ENCODE peak calls at places on chromosomes 12 and 14, in five cellular contexts. C is HepG2, Z is GM12892, G is Peyer's patch, L is GM12891. J is an unnamed sample.

GRCh38 chr12:56280849-56281248 is 14.1 kb downstream of the COQ10A start:
- DNase-seq in C (no peak), Z (no peak), G (no peak), L (no peak), J (no peak)

GRCh38 chr14:24279301-24280186 is 8.1 kb upstream of the RABGGTA start:
- DNase-seq in C (no peak), Z (no peak), G (peak), L (no peak), J (no peak)

GRCh38 chr12:3596703-3597472 is 105.9 kb downstream of the PRMT8 start:
- DNase-seq in C (no peak), Z (no peak), G (no peak), L (no peak), J (no peak)

GRCh38 chr12:103326190-103326589 is 169.6 kb downstream of the C12orf42 start:
- DNase-seq in C (peak), Z (no peak), G (no peak), L (peak), J (peak)

GRCh38 chr14:72892879-72893635 is 844 bp downstream of the DPF3 start:
- DNase-seq in C (no peak), Z (no peak), G (peak), L (peak), J (peak)

GRCh38 chr14:75258079-75258802 is 20.4 kb upstream of the FOS start:
- DNase-seq in C (no peak), Z (no peak), G (no peak), L (no peak), J (no peak)

GRCh38 chr12:112275211-112275610 is 107.0 kb downstream of the HECTD4 start:
- DNase-seq in C (no peak), Z (no peak), G (no peak), L (no peak), J (no peak)

GRCh38 chr12:76025601-76026575 is 5.7 kb downstream of the PHLDA1 start:
- DNase-seq in C (no peak), Z (no peak), G (no peak), L (no peak), J (no peak)

GRCh38 chr14:63413009-63413408 is 94.3 kb upstream of the GPHB5 start:
- DNase-seq in C (no peak), Z (no peak), G (no peak), L (no peak), J (no peak)

GRCh38 chr12:81797100-81797499 is 38.0 kb upstream of the PPFIA2 start:
- DNase-seq in C (peak), Z (no peak), G (no peak), L (no peak), J (peak)

GRCh38 chr12:102195826-102196225 is 1.8 kb downstream of the PMCH start:
- DNase-seq in C (no peak), Z (no peak), G (no peak), L (no peak), J (no peak)

GRCh38 chr14:52314521-52315354 is 626 bp downstream of the PTGER2 start:
- DNase-seq in C (no peak), Z (peak), G (no peak), L (peak), J (peak)

GRCh38 chr14:55505846-55506245 is 65.4 kb upstream of the TBPL2 start:
- DNase-seq in C (no peak), Z (no peak), G (no peak), L (no peak), J (no peak)

GRCh38 chr14:61121293-61121897 is 140.3 kb downstream of the SLC38A6 start:
- DNase-seq in C (no peak), Z (no peak), G (no peak), L (no peak), J (no peak)

GRCh38 chr12:42689699-42690098 is 100.2 kb upstream of the PRICKLE1 start:
- DNase-seq in C (no peak), Z (no peak), G (no peak), L (no peak), J (no peak)

GRCh38 chr14:75636100-75636692 is 24.5 kb downstream of the ERG28 start:
- DNase-seq in C (no peak), Z (no peak), G (no peak), L (no peak), J (no peak)

GRCh38 chr14:73722581-73722980 is 8.4 kb upstream of the PNMA1 start:
- DNase-seq in C (no peak), Z (no peak), G (no peak), L (no peak), J (no peak)

GRCh38 chr14:102180248-102180998 is 40.7 kb downstream of the WDR20 start:
- DNase-seq in C (no peak), Z (no peak), G (no peak), L (no peak), J (no peak)

GRCh38 chr14:54229136-54229535 is 167.7 kb upstream of the CDKN3 start:
- DNase-seq in C (no peak), Z (no peak), G (no peak), L (no peak), J (no peak)

GRCh38 chr14:93317836-93318807 is 14.7 kb downstream of the BTBD7 start:
- DNase-seq in C (no peak), Z (no peak), G (no peak), L (no peak), J (peak)

GRCh38 chr12:77239617-77240016 is 174.2 kb upstream of the E2F7 start:
- DNase-seq in C (no peak), Z (no peak), G (no peak), L (no peak), J (no peak)

GRCh38 chr12:56103823-56104108 is 593 bp upstream of the PA2G4 start:
- DNase-seq in C (peak), Z (no peak), G (no peak), L (no peak), J (no peak)

GRCh38 chr14:89198544-89199329 is 218.3 kb downstream of the FOXN3 start:
- DNase-seq in C (no peak), Z (no peak), G (no peak), L (no peak), J (no peak)

GRCh38 chr14:23551266-23552028 is at the start of gene ZFHX2:
- DNase-seq in C (peak), Z (peak), G (peak), L (peak), J (peak)

GRCh38 chr12:76113800-76114757 is 29.6 kb upstream of the NAP1L1 start:
- DNase-seq in C (no peak), Z (no peak), G (no peak), L (no peak), J (peak)

GRCh38 chr12:98188649-98189048 is 326.7 kb upstream of the TMPO start:
- DNase-seq in C (no peak), Z (no peak), G (no peak), L (no peak), J (no peak)

DNA sequence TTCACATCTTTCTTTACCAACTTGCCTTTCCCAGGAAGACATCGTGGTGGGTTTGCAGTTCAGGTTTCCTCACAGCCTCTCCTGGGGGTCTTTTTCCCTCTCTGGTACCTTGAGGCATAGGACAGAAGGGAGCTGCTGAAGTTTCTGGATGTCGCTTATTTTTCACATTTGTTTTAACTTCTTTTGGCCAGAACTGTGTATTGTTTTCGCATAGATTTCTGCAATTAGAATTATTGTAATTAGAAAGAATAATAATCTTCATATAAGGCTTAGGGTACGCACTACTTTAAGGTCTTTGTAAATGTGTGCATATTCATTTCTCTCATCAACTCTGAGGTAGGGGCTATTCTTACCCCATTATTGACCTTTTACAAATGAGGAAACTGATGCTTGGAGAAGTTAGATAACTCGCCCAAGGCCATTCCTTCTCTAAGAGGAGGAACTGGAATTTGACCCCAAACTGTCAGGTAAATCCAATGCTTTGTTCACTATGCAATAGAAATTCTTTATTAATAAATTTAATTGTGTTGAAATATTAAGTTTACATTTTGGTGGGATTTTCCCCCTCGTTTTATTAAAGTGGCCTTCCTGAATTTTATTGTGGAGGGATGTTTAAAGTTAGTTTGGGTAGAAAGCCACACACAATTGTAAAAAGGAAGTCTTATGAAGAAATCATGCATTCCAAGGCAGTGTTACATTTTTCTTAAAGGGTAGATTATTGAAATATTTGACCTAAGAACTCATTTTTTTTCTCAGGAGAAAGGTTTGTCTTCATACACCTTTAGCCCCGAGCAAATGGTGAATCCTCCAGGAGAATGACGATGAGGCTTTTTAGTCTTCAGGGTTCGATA is 12.1 kb upstream of the SLC38A2 start:
- DNase-seq in C (no peak), Z (no peak), G (no peak), L (no peak), J (peak)
- TF ChIP-seq POLR2A in C (no peak), Z (no peak), G (no peak), L (no peak), J (no peak)

GRCh38 chr12:132393245-132393795 is 63.9 kb upstream of the GALNT9 start:
- DNase-seq in C (peak), Z (no peak), G (no peak), L (no peak), J (peak)
- TF ChIP-seq POLR2A in C (no peak), Z (no peak), G (no peak), L (no peak), J (no peak)

GRCh38 chr12:121796855-121797751 is 3.6 kb upstream of the RHOF start:
- DNase-seq in C (peak), Z (no peak), G (no peak), L (no peak), J (peak)
- TF ChIP-seq POLR2A in C (no peak), Z (no peak), G (peak), L (no peak), J (no peak)

GRCh38 chr14:76956253-76957090 is 72.0 kb downstream of the IRF2BPL start:
- DNase-seq in C (peak), Z (no peak), G (peak), L (peak), J (peak)
- TF ChIP-seq POLR2A in C (peak), Z (peak), G (peak), L (peak), J (peak)

DNA sequence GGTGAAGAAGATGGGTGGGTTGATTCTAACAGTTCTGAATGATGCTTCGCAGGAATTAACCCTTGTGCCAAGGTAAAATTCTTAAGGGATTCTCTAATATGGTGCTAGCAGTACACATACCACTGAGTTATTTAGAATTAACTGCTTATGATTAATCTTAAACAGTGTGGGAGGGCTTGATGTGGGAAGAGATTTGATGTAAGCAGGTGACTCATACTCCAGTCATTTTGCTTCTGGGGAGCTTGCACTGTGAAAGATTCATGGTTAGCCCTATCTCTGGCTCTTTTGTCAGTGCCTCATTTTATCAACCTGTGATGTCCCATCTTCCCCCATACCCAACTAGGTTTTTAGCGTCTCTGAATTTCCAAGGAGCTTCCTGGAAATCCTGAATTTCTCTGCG is 83.8 kb downstream of the NRXN3 start:
- DNase-seq in C (no peak), Z (no peak), G (no peak), L (no peak), J (no peak)
- TF ChIP-seq POLR2A in C (no peak), Z (no peak), G (no peak), L (no peak), J (no peak)

GRCh38 chr12:30811966-30812365 is 57.2 kb upstream of the CAPRIN2 start:
- DNase-seq in C (no peak), Z (no peak), G (no peak), L (no peak), J (no peak)

GRCh38 chr12:30820406-30820946 is 65.7 kb upstream of the CAPRIN2 start:
- DNase-seq in C (no peak), Z (no peak), G (no peak), L (no peak), J (no peak)

GRCh38 chr12:30813741-30814687 is 59.3 kb upstream of the CAPRIN2 start:
- DNase-seq in C (no peak), Z (no peak), G (no peak), L (no peak), J (no peak)

GRCh38 chr12:30818562-30818961 is 63.8 kb upstream of the CAPRIN2 start:
- DNase-seq in C (no peak), Z (no peak), G (no peak), L (no peak), J (no peak)

DNA sequence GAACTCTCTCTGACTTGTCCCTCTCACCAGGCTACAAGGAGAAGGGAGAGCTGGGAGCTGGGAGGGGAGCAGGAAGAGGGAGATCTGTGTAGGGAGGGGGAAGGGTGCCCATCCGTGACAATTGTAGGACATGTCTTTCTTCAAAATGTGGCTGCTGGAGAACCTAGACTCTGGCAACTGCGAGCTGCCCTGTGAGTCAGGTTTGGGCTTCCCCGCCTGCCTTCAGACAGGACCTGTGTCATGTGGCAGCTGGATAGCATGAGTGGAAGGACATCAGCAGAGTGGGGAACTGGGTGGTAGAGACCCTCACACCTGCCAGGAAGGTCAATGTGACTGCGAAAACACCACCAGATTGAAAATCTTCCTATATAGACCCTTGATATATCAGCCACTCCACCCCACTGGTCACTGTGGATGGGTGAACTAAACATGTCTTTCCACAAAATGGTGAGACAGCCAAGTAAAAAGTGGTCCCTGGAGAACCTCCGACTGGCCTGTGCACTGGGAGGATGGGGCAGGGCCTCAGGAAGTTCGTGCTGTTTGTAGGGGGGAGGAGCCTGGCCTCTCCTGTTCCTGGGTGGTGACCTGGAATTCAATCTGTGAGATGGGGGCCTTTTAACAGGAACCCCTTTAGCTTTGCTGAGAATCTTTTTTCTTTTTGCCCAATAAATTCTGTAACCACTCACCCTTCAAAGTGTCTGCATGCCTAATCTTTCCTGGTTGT is 62.2 kb upstream of the CAPRIN2 start:
- DNase-seq in C (no peak), Z (no peak), G (no peak), L (no peak), J (no peak)
- TF ChIP-seq POLR2A in C (no peak), Z (no peak), G (no peak), L (no peak), J (no peak)

GRCh38 chr14:57390806-57391562 is 598 bp downstream of the NAA30 start:
- DNase-seq in C (no peak), Z (peak), G (peak), L (peak), J (peak)

GRCh38 chr14:57391609-57392195 is 1.3 kb downstream of the NAA30 start:
- DNase-seq in C (no peak), Z (no peak), G (no peak), L (no peak), J (peak)

GRCh38 chr14:57389646-57390036 is 745 bp upstream of the NAA30 start:
- DNase-seq in C (no peak), Z (no peak), G (no peak), L (no peak), J (no peak)

GRCh38 chr14:57388072-57388471 is 2.3 kb upstream of the NAA30 start:
- DNase-seq in C (no peak), Z (no peak), G (no peak), L (no peak), J (no peak)

DNA sequence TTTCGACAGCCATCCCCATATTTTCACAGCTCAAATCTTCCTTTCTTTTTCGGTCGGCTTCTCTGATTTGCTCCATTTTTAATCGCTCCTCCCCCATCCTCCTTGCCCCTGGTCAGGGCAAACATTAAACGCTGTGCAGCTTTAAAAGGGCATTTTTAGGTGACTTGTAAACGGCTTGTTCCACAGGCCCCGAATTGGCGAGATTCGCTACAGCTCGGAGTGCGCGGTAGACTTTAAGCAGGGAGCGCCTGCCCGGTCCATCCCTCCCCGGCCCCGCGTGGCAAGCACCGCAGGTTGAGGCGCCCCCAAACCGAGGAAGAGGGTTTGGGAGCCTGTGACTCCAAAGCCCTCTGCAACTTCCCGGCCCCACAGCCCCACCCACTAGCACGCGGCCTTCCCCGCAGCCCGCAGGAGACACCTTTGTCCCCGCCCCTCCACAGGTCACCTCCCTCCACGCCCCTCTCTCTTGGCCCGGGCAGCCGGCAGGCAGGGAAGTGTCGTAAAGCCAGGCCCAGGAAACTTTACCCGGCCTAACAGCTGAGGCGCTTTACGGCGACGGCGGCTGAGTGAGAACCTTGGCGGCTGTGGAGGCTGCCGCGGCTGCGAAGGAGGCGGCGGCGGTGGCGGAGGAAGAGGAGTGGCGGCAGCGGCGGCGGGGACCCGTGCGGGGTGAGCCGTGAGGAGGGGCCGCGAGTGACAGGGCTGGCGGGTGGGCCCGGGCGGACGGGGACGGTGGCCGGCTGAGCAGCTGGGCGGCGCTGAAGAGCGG is at the start of gene NAA30:
- DNase-seq in C (peak), Z (peak), G (peak), L (peak), J (peak)
- TF ChIP-seq POLR2A in C (peak), Z (peak), G (peak), L (peak), J (peak)

DNA sequence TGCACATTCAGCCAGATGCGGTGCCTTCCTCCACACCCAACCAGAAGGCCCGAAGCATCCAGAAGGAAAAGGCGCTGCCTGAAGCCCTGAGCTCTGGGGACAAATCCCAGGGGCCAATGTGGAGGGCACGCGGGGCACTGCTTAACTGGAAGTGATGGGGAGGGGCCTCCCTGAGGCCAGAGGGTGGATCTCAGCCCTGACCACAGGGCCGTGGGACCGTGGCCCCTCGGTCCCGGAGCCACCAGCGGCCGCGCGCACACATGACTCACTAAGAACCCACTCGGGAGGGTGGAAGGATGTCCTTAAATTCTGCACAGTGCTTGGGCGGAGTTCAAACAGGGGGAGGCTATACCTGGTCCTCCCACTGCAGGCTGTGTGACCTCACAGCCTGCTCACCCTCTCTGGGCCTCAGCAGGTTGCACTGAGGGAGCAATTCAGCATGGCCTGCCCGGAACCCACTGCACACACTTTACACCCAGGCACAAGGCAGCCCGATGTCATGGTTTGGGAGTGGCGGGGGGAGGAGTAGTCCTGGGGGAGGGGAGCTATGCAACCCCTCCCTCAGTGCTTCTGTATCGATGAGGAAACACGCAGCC is 89.5 kb downstream of the RFLNA start:
- DNase-seq in C (no peak), Z (no peak), G (no peak), L (no peak), J (no peak)
- TF ChIP-seq POLR2A in C (no peak), Z (no peak), G (no peak), L (no peak), J (no peak)

GRCh38 chr12:122884860-122885259 is 11.1 kb downstream of the VPS37B start:
- DNase-seq in C (no peak), Z (no peak), G (no peak), L (no peak), J (no peak)

GRCh38 chr12:122886161-122886560 is 9.8 kb downstream of the VPS37B start:
- DNase-seq in C (no peak), Z (no peak), G (no peak), L (no peak), J (peak)

GRCh38 chr12:122887817-122888212 is 8.1 kb downstream of the VPS37B start:
- DNase-seq in C (no peak), Z (no peak), G (no peak), L (no peak), J (peak)

GRCh38 chr12:122888232-122888752 is 7.6 kb downstream of the VPS37B start:
- DNase-seq in C (peak), Z (no peak), G (peak), L (no peak), J (peak)

GRCh38 chr12:122886851-122887816 is 8.8 kb downstream of the VPS37B start:
- DNase-seq in C (no peak), Z (no peak), G (peak), L (no peak), J (peak)
- TF ChIP-seq POLR2A in C (no peak), Z (no peak), G (peak), L (no peak), J (peak)

J was measured in erythroblast.